ENCODE peak calls at places on chromosomes 6 and 20, in six cellular contexts. One of them, this sample, is unnamed.

GRCh38 chr6:25150031-25150430 is 129.1 kb upstream of the CARMIL1 start:
- DNase-seq in upper lobe of right lung: no peak
- DNase-seq in sigmoid colon: no peak
- DNase-seq in psoas muscle: no peak
- DNase-seq in SJSA1: no peak
- DNase-seq in CD4-positive, CD25-positive, alpha-beta regulatory T cell: no peak
- DNase-seq in this sample: no peak

GRCh38 chr20:60206259-60206658 is 248.0 kb downstream of the CDH26 start:
- DNase-seq in SJSA1: peak; percentile 35
- DNase-seq in sigmoid colon: no peak
- DNase-seq in psoas muscle: no peak
- DNase-seq in upper lobe of right lung: no peak
- DNase-seq in CD4-positive, CD25-positive, alpha-beta regulatory T cell: no peak
- DNase-seq in this sample: no peak

GRCh38 chr20:19995220-19995863 is 21.8 kb upstream of the NAA20 start:
- DNase-seq in CD4-positive, CD25-positive, alpha-beta regulatory T cell: peak; percentile 13
- DNase-seq in upper lobe of right lung: no peak
- DNase-seq in sigmoid colon: no peak
- DNase-seq in SJSA1: peak; percentile 60
- DNase-seq in psoas muscle: no peak
- DNase-seq in this sample: no peak

GRCh38 chr6:132202569-132202968 is 198.7 kb downstream of the MOXD1 start:
- DNase-seq in CD4-positive, CD25-positive, alpha-beta regulatory T cell: no peak
- DNase-seq in SJSA1: peak; percentile 62
- DNase-seq in upper lobe of right lung: no peak
- DNase-seq in sigmoid colon: peak; percentile 69
- DNase-seq in psoas muscle: no peak
- DNase-seq in this sample: no peak

GRCh38 chr6:35786810-35787209 is 6.0 kb downstream of the CLPSL1 start:
- DNase-seq in psoas muscle: no peak
- DNase-seq in CD4-positive, CD25-positive, alpha-beta regulatory T cell: no peak
- DNase-seq in upper lobe of right lung: peak; percentile 70
- DNase-seq in SJSA1: no peak
- DNase-seq in sigmoid colon: no peak
- DNase-seq in this sample: no peak

GRCh38 chr6:111087106-111087835 is at the start of gene SLC16A10:
- DNase-seq in CD4-positive, CD25-positive, alpha-beta regulatory T cell: peak; percentile 86
- DNase-seq in SJSA1: peak; percentile 39
- DNase-seq in upper lobe of right lung: peak; percentile 91
- DNase-seq in sigmoid colon: peak; percentile 70
- DNase-seq in psoas muscle: peak; percentile 94
- DNase-seq in this sample: peak; percentile 56

GRCh38 chr6:41306187-41306854 is 19.8 kb upstream of the TREM1 start:
- DNase-seq in upper lobe of right lung: no peak
- DNase-seq in psoas muscle: no peak
- DNase-seq in CD4-positive, CD25-positive, alpha-beta regulatory T cell: peak; percentile 16
- DNase-seq in SJSA1: peak; percentile 56
- DNase-seq in sigmoid colon: no peak
- DNase-seq in this sample: peak; percentile 61

GRCh38 chr20:34299925-34300806 is 3.0 kb downstream of the AHCY start:
- DNase-seq in sigmoid colon: no peak
- DNase-seq in psoas muscle: no peak
- DNase-seq in CD4-positive, CD25-positive, alpha-beta regulatory T cell: no peak
- DNase-seq in SJSA1: peak; percentile 30
- DNase-seq in upper lobe of right lung: no peak
- DNase-seq in this sample: no peak

GRCh38 chr6:151437401-151437800 is 14.5 kb downstream of the RMND1 start:
- DNase-seq in CD4-positive, CD25-positive, alpha-beta regulatory T cell: no peak
- DNase-seq in sigmoid colon: no peak
- DNase-seq in psoas muscle: no peak
- DNase-seq in upper lobe of right lung: no peak
- DNase-seq in SJSA1: no peak
- DNase-seq in this sample: no peak

GRCh38 chr6:157184202-157185015 is 138.9 kb downstream of the TMEM242 start:
- DNase-seq in psoas muscle: peak; percentile 82
- DNase-seq in sigmoid colon: peak; percentile 83
- DNase-seq in SJSA1: peak; percentile 62
- DNase-seq in upper lobe of right lung: peak; percentile 86
- DNase-seq in CD4-positive, CD25-positive, alpha-beta regulatory T cell: peak; percentile 43
- DNase-seq in this sample: peak; percentile 87

GRCh38 chr20:43824699-43825402 is 89.8 kb upstream of the TOX2 start:
- DNase-seq in psoas muscle: no peak
- DNase-seq in CD4-positive, CD25-positive, alpha-beta regulatory T cell: no peak
- DNase-seq in SJSA1: no peak
- DNase-seq in sigmoid colon: peak; percentile 19
- DNase-seq in upper lobe of right lung: peak; percentile 13
- DNase-seq in this sample: no peak

GRCh38 chr6:123810214-123810613 is 6.5 kb downstream of the NKAIN2 start:
- DNase-seq in SJSA1: no peak
- DNase-seq in sigmoid colon: no peak
- DNase-seq in CD4-positive, CD25-positive, alpha-beta regulatory T cell: no peak
- DNase-seq in psoas muscle: no peak
- DNase-seq in upper lobe of right lung: no peak
- DNase-seq in this sample: no peak

GRCh38 chr6:11264100-11264499 is 31.6 kb upstream of the NEDD9 start:
- DNase-seq in psoas muscle: no peak
- DNase-seq in upper lobe of right lung: no peak
- DNase-seq in SJSA1: no peak
- DNase-seq in CD4-positive, CD25-positive, alpha-beta regulatory T cell: no peak
- DNase-seq in sigmoid colon: no peak
- DNase-seq in this sample: no peak

GRCh38 chr20:57680934-57681914 is 28.6 kb downstream of the PMEPA1 start:
- DNase-seq in sigmoid colon: no peak
- DNase-seq in CD4-positive, CD25-positive, alpha-beta regulatory T cell: no peak
- DNase-seq in upper lobe of right lung: no peak
- DNase-seq in psoas muscle: no peak
- DNase-seq in SJSA1: no peak
- DNase-seq in this sample: peak; percentile 73

GRCh38 chr20:57685134-57685851 is 24.5 kb downstream of the PMEPA1 start:
- DNase-seq in CD4-positive, CD25-positive, alpha-beta regulatory T cell: no peak
- DNase-seq in sigmoid colon: no peak
- DNase-seq in psoas muscle: no peak
- DNase-seq in upper lobe of right lung: no peak
- DNase-seq in SJSA1: no peak
- DNase-seq in this sample: no peak

GRCh38 chr20:57686931-57687652 is 22.7 kb downstream of the PMEPA1 start:
- DNase-seq in sigmoid colon: no peak
- DNase-seq in upper lobe of right lung: no peak
- DNase-seq in CD4-positive, CD25-positive, alpha-beta regulatory T cell: no peak
- DNase-seq in SJSA1: no peak
- DNase-seq in psoas muscle: no peak
- DNase-seq in this sample: no peak

GRCh38 chr20:57682184-57683038 is 27.4 kb downstream of the PMEPA1 start:
- DNase-seq in CD4-positive, CD25-positive, alpha-beta regulatory T cell: no peak
- DNase-seq in psoas muscle: no peak
- DNase-seq in upper lobe of right lung: no peak
- DNase-seq in sigmoid colon: no peak
- DNase-seq in SJSA1: no peak
- DNase-seq in this sample: peak; percentile 72

DNA sequence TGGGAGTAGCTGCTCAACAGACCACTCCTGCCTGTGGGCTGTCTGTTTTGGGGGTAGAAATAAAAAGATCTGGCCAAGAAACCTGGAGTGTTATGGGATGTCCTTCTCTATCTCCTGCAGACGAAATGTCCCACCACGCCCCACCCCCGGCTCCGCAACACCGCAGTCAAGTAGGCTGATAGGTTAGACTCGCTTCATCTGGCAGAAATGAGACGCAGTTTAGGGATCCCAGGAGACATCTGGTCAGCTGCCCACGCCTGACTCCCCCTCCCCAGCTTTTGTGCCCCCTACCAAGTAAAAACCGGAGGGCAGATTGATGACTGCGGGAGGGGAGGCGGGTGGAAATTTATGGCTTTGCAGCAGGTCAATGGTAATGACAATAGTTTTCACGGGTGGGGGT is 25.9 kb downstream of the PMEPA1 start:
- DNase-seq in psoas muscle: no peak
- DNase-seq in upper lobe of right lung: no peak
- DNase-seq in CD4-positive, CD25-positive, alpha-beta regulatory T cell: no peak
- DNase-seq in SJSA1: no peak
- DNase-seq in sigmoid colon: no peak
- DNase-seq in this sample: no peak
- H3K4me1 ChIP-seq in psoas muscle: peaks cover 33% of the 10 kb centered on the region
- H3K4me1 ChIP-seq in upper lobe of right lung: peaks cover 5% of the 10 kb centered on the region
- H3K4me1 ChIP-seq in CD4-positive, CD25-positive, alpha-beta regulatory T cell: no peaks in the 10 kb centered on the region
- H3K4me1 ChIP-seq in SJSA1: no peaks in the 10 kb centered on the region
- H3K4me1 ChIP-seq in sigmoid colon: peaks cover 52% of the 10 kb centered on the region
- H3K4me1 ChIP-seq in this sample: peaks cover 3% of the 10 kb centered on the region

DNA sequence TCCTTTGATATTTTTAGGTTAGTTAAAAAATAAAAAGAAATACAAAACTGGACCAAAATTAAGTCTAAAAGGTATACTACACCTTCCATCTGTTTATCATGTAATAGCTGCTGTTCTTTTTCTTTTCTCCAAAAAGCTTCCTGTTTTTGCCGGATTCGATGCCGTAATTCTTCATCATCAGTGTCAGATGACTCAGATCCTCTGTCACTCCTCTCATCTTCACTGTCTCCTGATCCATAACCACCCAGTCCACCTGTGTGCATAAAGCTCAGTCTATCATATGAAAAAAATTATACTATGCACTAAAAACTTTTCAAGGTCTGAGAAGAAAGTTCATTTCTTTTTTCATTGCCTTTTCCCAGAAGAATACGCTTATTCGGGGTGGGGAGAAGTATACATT is 8.5 kb upstream of the COQ3 start:
- DNase-seq in psoas muscle: no peak
- DNase-seq in sigmoid colon: no peak
- DNase-seq in upper lobe of right lung: no peak
- DNase-seq in CD4-positive, CD25-positive, alpha-beta regulatory T cell: no peak
- DNase-seq in SJSA1: no peak
- DNase-seq in this sample: no peak
- H3K36me3 ChIP-seq in psoas muscle: peaks cover 100% of the 10 kb centered on the region
- H3K36me3 ChIP-seq in sigmoid colon: peaks cover 81% of the 10 kb centered on the region
- H3K36me3 ChIP-seq in upper lobe of right lung: peaks cover 98% of the 10 kb centered on the region
- H3K36me3 ChIP-seq in CD4-positive, CD25-positive, alpha-beta regulatory T cell: peaks cover 84% of the 10 kb centered on the region
- H3K36me3 ChIP-seq in SJSA1: peaks cover 91% of the 10 kb centered on the region
- H3K36me3 ChIP-seq in this sample: peaks cover 15% of the 10 kb centered on the region

GRCh38 chr20:58514321-58515239 is 619 bp downstream of the APCDD1L start:
- DNase-seq in CD4-positive, CD25-positive, alpha-beta regulatory T cell: no peak
- DNase-seq in upper lobe of right lung: no peak
- DNase-seq in psoas muscle: no peak
- DNase-seq in sigmoid colon: peak; percentile 26
- DNase-seq in SJSA1: no peak
- DNase-seq in this sample: no peak
- H3K27me3 ChIP-seq in CD4-positive, CD25-positive, alpha-beta regulatory T cell: no peaks in the 10 kb centered on the region
- H3K27me3 ChIP-seq in upper lobe of right lung: peaks cover 35% of the 10 kb centered on the region
- H3K27me3 ChIP-seq in psoas muscle: no peaks in the 10 kb centered on the region
- H3K27me3 ChIP-seq in sigmoid colon: peaks cover 24% of the 10 kb centered on the region
- H3K27me3 ChIP-seq in SJSA1: no peaks in the 10 kb centered on the region
- H3K27me3 ChIP-seq in this sample: peaks cover 8% of the 10 kb centered on the region

DNA sequence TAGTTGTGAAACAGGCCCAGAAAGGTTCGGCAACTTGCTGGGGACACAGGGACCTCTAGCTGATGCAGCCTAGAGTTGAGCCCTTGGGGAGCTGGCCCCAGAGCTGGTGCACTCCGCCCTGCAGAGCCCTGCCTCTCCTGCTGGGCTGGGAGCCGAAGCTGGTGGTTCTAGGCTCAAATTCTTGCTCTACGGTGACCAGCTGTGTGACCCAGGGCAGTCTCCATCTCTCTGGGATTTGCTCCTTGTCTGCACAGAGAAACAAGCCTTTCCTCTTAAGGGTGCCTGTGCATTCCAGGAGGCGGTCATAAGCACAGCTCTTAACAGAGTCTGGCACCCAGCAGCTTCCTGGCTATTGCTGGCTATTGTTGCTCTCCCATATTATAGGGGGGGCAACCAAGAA is 47.4 kb downstream of the RBM38 start:
- DNase-seq in psoas muscle: peak; percentile 48
- DNase-seq in sigmoid colon: no peak
- DNase-seq in SJSA1: no peak
- DNase-seq in upper lobe of right lung: no peak
- DNase-seq in CD4-positive, CD25-positive, alpha-beta regulatory T cell: no peak
- DNase-seq in this sample: no peak
- H3K4me1 ChIP-seq in psoas muscle: peaks cover 72% of the 10 kb centered on the region
- H3K4me1 ChIP-seq in sigmoid colon: peaks cover 82% of the 10 kb centered on the region
- H3K4me1 ChIP-seq in SJSA1: peaks cover 16% of the 10 kb centered on the region
- H3K4me1 ChIP-seq in upper lobe of right lung: peaks cover 29% of the 10 kb centered on the region
- H3K4me1 ChIP-seq in CD4-positive, CD25-positive, alpha-beta regulatory T cell: peaks cover 30% of the 10 kb centered on the region
- H3K4me1 ChIP-seq in this sample: no peaks in the 10 kb centered on the region

DNA sequence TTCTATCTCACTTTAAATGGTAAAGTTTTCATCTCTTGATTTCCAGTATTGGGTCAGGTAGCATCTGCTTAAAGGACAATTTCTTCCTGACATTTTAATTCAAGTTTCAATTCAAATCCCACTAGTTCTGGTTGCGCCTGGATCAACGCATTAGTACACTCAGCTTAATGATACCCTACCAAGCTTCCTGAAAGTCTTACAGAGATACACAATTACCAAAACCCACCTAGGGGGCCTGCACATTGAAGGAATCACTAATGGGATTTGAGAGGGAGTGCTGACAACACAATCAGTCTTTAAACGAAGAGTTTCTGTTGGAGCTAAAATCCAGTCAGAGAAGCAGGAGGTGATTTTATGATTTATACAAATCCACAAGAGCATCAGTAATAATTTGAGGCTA is 293.0 kb downstream of the PHF3 start:
- DNase-seq in SJSA1: no peak
- DNase-seq in sigmoid colon: no peak
- DNase-seq in CD4-positive, CD25-positive, alpha-beta regulatory T cell: no peak
- DNase-seq in upper lobe of right lung: no peak
- DNase-seq in psoas muscle: no peak
- DNase-seq in this sample: no peak
- H3K36me3 ChIP-seq in SJSA1: no peaks in the 10 kb centered on the region
- H3K36me3 ChIP-seq in sigmoid colon: no peaks in the 10 kb centered on the region
- H3K36me3 ChIP-seq in CD4-positive, CD25-positive, alpha-beta regulatory T cell: no peaks in the 10 kb centered on the region
- H3K36me3 ChIP-seq in upper lobe of right lung: no peaks in the 10 kb centered on the region
- H3K36me3 ChIP-seq in psoas muscle: no peaks in the 10 kb centered on the region
- H3K36me3 ChIP-seq in this sample: no peaks in the 10 kb centered on the region

GRCh38 chr20:63653041-63653973 is at the start of gene STMN3:
- DNase-seq in upper lobe of right lung: peak; percentile 92
- DNase-seq in CD4-positive, CD25-positive, alpha-beta regulatory T cell: peak; percentile 60
- DNase-seq in SJSA1: peak; percentile 29
- DNase-seq in sigmoid colon: peak; percentile 96
- DNase-seq in psoas muscle: peak; percentile 90
- DNase-seq in this sample: peak; percentile 85
- H3K27me3 ChIP-seq in upper lobe of right lung: no peaks in the 10 kb centered on the region
- H3K27me3 ChIP-seq in CD4-positive, CD25-positive, alpha-beta regulatory T cell: no peaks in the 10 kb centered on the region
- H3K27me3 ChIP-seq in SJSA1: peaks cover 35% of the 10 kb centered on the region
- H3K27me3 ChIP-seq in sigmoid colon: peaks cover 14% of the 10 kb centered on the region
- H3K27me3 ChIP-seq in psoas muscle: no peaks in the 10 kb centered on the region
- H3K27me3 ChIP-seq in this sample: no peaks in the 10 kb centered on the region